ENCODE peak calls at places on chromosomes 13 and 19, in ten cellular contexts. One of them, this sample, is unnamed.

GRCh38 chr19:41932259-41933130 is 4.2 kb upstream of the ERFL start:
- DNase-seq in AG10803: no peak
- DNase-seq in memory B cell: no peak
- DNase-seq in stimulated activated naive B cell treated with anti-CD40 and anti-IgM and Interleukin-4, amounts not matched to agents 10 μg/mL and 1 μg/mL and 100 μg/mL, for 72 hours: no peak
- DNase-seq in activated CD4-positive, alpha-beta T cell treated with anti-CD3 and anti-CD28 coated beads, Interleukin-2, amount 50 U/mL, for 1 hour: no peak
- DNase-seq in stimulated activated CD4-positive, alpha-beta T cell treated with anti-CD3 and anti-CD28 coated beads, TNF-alpha, amount 100 ng/mL, for 48 hours: no peak
- DNase-seq in transverse colon: no peak
- DNase-seq in cardiac muscle cell: no peak
- DNase-seq in B cell: no peak
- DNase-seq in fibroblast of gingiva: no peak
- DNase-seq in this sample: no peak

GRCh38 chr13:97491452-97491851 is 57.5 kb downstream of the RAP2A start:
- DNase-seq in memory B cell: no peak
- DNase-seq in stimulated activated CD4-positive, alpha-beta T cell treated with anti-CD3 and anti-CD28 coated beads, TNF-alpha, amount 100 ng/mL, for 48 hours: no peak
- DNase-seq in cardiac muscle cell: no peak
- DNase-seq in AG10803: no peak
- DNase-seq in transverse colon: no peak
- DNase-seq in fibroblast of gingiva: no peak
- DNase-seq in stimulated activated naive B cell treated with anti-CD40 and anti-IgM and Interleukin-4, amounts not matched to agents 10 μg/mL and 1 μg/mL and 100 μg/mL, for 72 hours: no peak
- DNase-seq in B cell: no peak
- DNase-seq in activated CD4-positive, alpha-beta T cell treated with anti-CD3 and anti-CD28 coated beads, Interleukin-2, amount 50 U/mL, for 1 hour: no peak
- DNase-seq in this sample: no peak

GRCh38 chr13:78317030-78317429 is 286.3 kb downstream of the POU4F1 start:
- DNase-seq in fibroblast of gingiva: no peak
- DNase-seq in stimulated activated naive B cell treated with anti-CD40 and anti-IgM and Interleukin-4, amounts not matched to agents 10 μg/mL and 1 μg/mL and 100 μg/mL, for 72 hours: no peak
- DNase-seq in AG10803: no peak
- DNase-seq in activated CD4-positive, alpha-beta T cell treated with anti-CD3 and anti-CD28 coated beads, Interleukin-2, amount 50 U/mL, for 1 hour: no peak
- DNase-seq in transverse colon: no peak
- DNase-seq in B cell: no peak
- DNase-seq in memory B cell: no peak
- DNase-seq in stimulated activated CD4-positive, alpha-beta T cell treated with anti-CD3 and anti-CD28 coated beads, TNF-alpha, amount 100 ng/mL, for 48 hours: no peak
- DNase-seq in cardiac muscle cell: peak; percentile 22
- DNase-seq in this sample: no peak

GRCh38 chr19:33393286-33394005 is 19.9 kb downstream of the CEBPG start:
- DNase-seq in transverse colon: no peak
- DNase-seq in AG10803: no peak
- DNase-seq in stimulated activated CD4-positive, alpha-beta T cell treated with anti-CD3 and anti-CD28 coated beads, TNF-alpha, amount 100 ng/mL, for 48 hours: no peak
- DNase-seq in stimulated activated naive B cell treated with anti-CD40 and anti-IgM and Interleukin-4, amounts not matched to agents 10 μg/mL and 1 μg/mL and 100 μg/mL, for 72 hours: no peak
- DNase-seq in cardiac muscle cell: no peak
- DNase-seq in memory B cell: no peak
- DNase-seq in B cell: peak; percentile 48
- DNase-seq in fibroblast of gingiva: no peak
- DNase-seq in activated CD4-positive, alpha-beta T cell treated with anti-CD3 and anti-CD28 coated beads, Interleukin-2, amount 50 U/mL, for 1 hour: no peak
- DNase-seq in this sample: no peak

GRCh38 chr13:76012091-76012721 is 376.1 kb downstream of the LMO7 start:
- DNase-seq in stimulated activated naive B cell treated with anti-CD40 and anti-IgM and Interleukin-4, amounts not matched to agents 10 μg/mL and 1 μg/mL and 100 μg/mL, for 72 hours: no peak
- DNase-seq in stimulated activated CD4-positive, alpha-beta T cell treated with anti-CD3 and anti-CD28 coated beads, TNF-alpha, amount 100 ng/mL, for 48 hours: no peak
- DNase-seq in memory B cell: no peak
- DNase-seq in fibroblast of gingiva: peak; percentile 6
- DNase-seq in transverse colon: no peak
- DNase-seq in AG10803: peak; percentile 45
- DNase-seq in activated CD4-positive, alpha-beta T cell treated with anti-CD3 and anti-CD28 coated beads, Interleukin-2, amount 50 U/mL, for 1 hour: no peak
- DNase-seq in B cell: no peak
- DNase-seq in cardiac muscle cell: no peak
- DNase-seq in this sample: no peak

GRCh38 chr13:27925220-27925991 is 5.6 kb downstream of the PDX1 start:
- DNase-seq in AG10803: no peak
- DNase-seq in memory B cell: no peak
- DNase-seq in fibroblast of gingiva: no peak
- DNase-seq in activated CD4-positive, alpha-beta T cell treated with anti-CD3 and anti-CD28 coated beads, Interleukin-2, amount 50 U/mL, for 1 hour: no peak
- DNase-seq in stimulated activated naive B cell treated with anti-CD40 and anti-IgM and Interleukin-4, amounts not matched to agents 10 μg/mL and 1 μg/mL and 100 μg/mL, for 72 hours: no peak
- DNase-seq in cardiac muscle cell: no peak
- DNase-seq in B cell: no peak
- DNase-seq in transverse colon: no peak
- DNase-seq in stimulated activated CD4-positive, alpha-beta T cell treated with anti-CD3 and anti-CD28 coated beads, TNF-alpha, amount 100 ng/mL, for 48 hours: no peak
- DNase-seq in this sample: no peak

GRCh38 chr19:12723643-12724426 is at the start of gene TNPO2:
- DNase-seq in AG10803: peak; percentile 46
- DNase-seq in cardiac muscle cell: peak; percentile 83
- DNase-seq in stimulated activated CD4-positive, alpha-beta T cell treated with anti-CD3 and anti-CD28 coated beads, TNF-alpha, amount 100 ng/mL, for 48 hours: peak; percentile 73
- DNase-seq in stimulated activated naive B cell treated with anti-CD40 and anti-IgM and Interleukin-4, amounts not matched to agents 10 μg/mL and 1 μg/mL and 100 μg/mL, for 72 hours: peak; percentile 53
- DNase-seq in activated CD4-positive, alpha-beta T cell treated with anti-CD3 and anti-CD28 coated beads, Interleukin-2, amount 50 U/mL, for 1 hour: peak; percentile 60
- DNase-seq in fibroblast of gingiva: peak; percentile 42
- DNase-seq in transverse colon: peak; percentile 69
- DNase-seq in memory B cell: peak; percentile 63
- DNase-seq in B cell: peak; percentile 79
- DNase-seq in this sample: peak; percentile 82

GRCh38 chr19:30228113-30228725 is 144.0 kb upstream of the ZNF536 start:
- DNase-seq in fibroblast of gingiva: no peak
- DNase-seq in B cell: peak; percentile 47
- DNase-seq in stimulated activated CD4-positive, alpha-beta T cell treated with anti-CD3 and anti-CD28 coated beads, TNF-alpha, amount 100 ng/mL, for 48 hours: no peak
- DNase-seq in stimulated activated naive B cell treated with anti-CD40 and anti-IgM and Interleukin-4, amounts not matched to agents 10 μg/mL and 1 μg/mL and 100 μg/mL, for 72 hours: no peak
- DNase-seq in activated CD4-positive, alpha-beta T cell treated with anti-CD3 and anti-CD28 coated beads, Interleukin-2, amount 50 U/mL, for 1 hour: no peak
- DNase-seq in transverse colon: peak; percentile 13
- DNase-seq in cardiac muscle cell: no peak
- DNase-seq in memory B cell: no peak
- DNase-seq in AG10803: no peak
- DNase-seq in this sample: no peak

GRCh38 chr13:39656325-39656677 is 839 bp downstream of the COG6 start:
- DNase-seq in stimulated activated CD4-positive, alpha-beta T cell treated with anti-CD3 and anti-CD28 coated beads, TNF-alpha, amount 100 ng/mL, for 48 hours: no peak
- DNase-seq in cardiac muscle cell: no peak
- DNase-seq in transverse colon: no peak
- DNase-seq in AG10803: no peak
- DNase-seq in B cell: no peak
- DNase-seq in fibroblast of gingiva: no peak
- DNase-seq in stimulated activated naive B cell treated with anti-CD40 and anti-IgM and Interleukin-4, amounts not matched to agents 10 μg/mL and 1 μg/mL and 100 μg/mL, for 72 hours: no peak
- DNase-seq in activated CD4-positive, alpha-beta T cell treated with anti-CD3 and anti-CD28 coated beads, Interleukin-2, amount 50 U/mL, for 1 hour: no peak
- DNase-seq in memory B cell: no peak
- DNase-seq in this sample: peak; percentile 13

GRCh38 chr19:4453232-4454179 is 4.1 kb downstream of the UBXN6 start:
- DNase-seq in AG10803: no peak
- DNase-seq in transverse colon: no peak
- DNase-seq in B cell: peak; percentile 29
- DNase-seq in activated CD4-positive, alpha-beta T cell treated with anti-CD3 and anti-CD28 coated beads, Interleukin-2, amount 50 U/mL, for 1 hour: no peak
- DNase-seq in cardiac muscle cell: no peak
- DNase-seq in stimulated activated naive B cell treated with anti-CD40 and anti-IgM and Interleukin-4, amounts not matched to agents 10 μg/mL and 1 μg/mL and 100 μg/mL, for 72 hours: no peak
- DNase-seq in memory B cell: no peak
- DNase-seq in fibroblast of gingiva: no peak
- DNase-seq in stimulated activated CD4-positive, alpha-beta T cell treated with anti-CD3 and anti-CD28 coated beads, TNF-alpha, amount 100 ng/mL, for 48 hours: no peak
- DNase-seq in this sample: no peak

GRCh38 chr13:66353664-66354063 is 876.5 kb downstream of the PCDH9 start:
- DNase-seq in stimulated activated CD4-positive, alpha-beta T cell treated with anti-CD3 and anti-CD28 coated beads, TNF-alpha, amount 100 ng/mL, for 48 hours: no peak
- DNase-seq in fibroblast of gingiva: no peak
- DNase-seq in AG10803: no peak
- DNase-seq in memory B cell: no peak
- DNase-seq in cardiac muscle cell: no peak
- DNase-seq in transverse colon: no peak
- DNase-seq in B cell: no peak
- DNase-seq in stimulated activated naive B cell treated with anti-CD40 and anti-IgM and Interleukin-4, amounts not matched to agents 10 μg/mL and 1 μg/mL and 100 μg/mL, for 72 hours: no peak
- DNase-seq in activated CD4-positive, alpha-beta T cell treated with anti-CD3 and anti-CD28 coated beads, Interleukin-2, amount 50 U/mL, for 1 hour: no peak
- DNase-seq in this sample: no peak

GRCh38 chr19:1577929-1578618 is 9.9 kb upstream of the MEX3D start:
- DNase-seq in B cell: no peak
- DNase-seq in AG10803: no peak
- DNase-seq in cardiac muscle cell: no peak
- DNase-seq in stimulated activated CD4-positive, alpha-beta T cell treated with anti-CD3 and anti-CD28 coated beads, TNF-alpha, amount 100 ng/mL, for 48 hours: no peak
- DNase-seq in fibroblast of gingiva: no peak
- DNase-seq in stimulated activated naive B cell treated with anti-CD40 and anti-IgM and Interleukin-4, amounts not matched to agents 10 μg/mL and 1 μg/mL and 100 μg/mL, for 72 hours: no peak
- DNase-seq in transverse colon: no peak
- DNase-seq in activated CD4-positive, alpha-beta T cell treated with anti-CD3 and anti-CD28 coated beads, Interleukin-2, amount 50 U/mL, for 1 hour: no peak
- DNase-seq in memory B cell: no peak
- DNase-seq in this sample: no peak

GRCh38 chr13:47049276-47049989 is 152.6 kb upstream of the HTR2A start:
- DNase-seq in activated CD4-positive, alpha-beta T cell treated with anti-CD3 and anti-CD28 coated beads, Interleukin-2, amount 50 U/mL, for 1 hour: no peak
- DNase-seq in memory B cell: no peak
- DNase-seq in stimulated activated naive B cell treated with anti-CD40 and anti-IgM and Interleukin-4, amounts not matched to agents 10 μg/mL and 1 μg/mL and 100 μg/mL, for 72 hours: no peak
- DNase-seq in AG10803: no peak
- DNase-seq in cardiac muscle cell: no peak
- DNase-seq in fibroblast of gingiva: peak; percentile 55
- DNase-seq in stimulated activated CD4-positive, alpha-beta T cell treated with anti-CD3 and anti-CD28 coated beads, TNF-alpha, amount 100 ng/mL, for 48 hours: no peak
- DNase-seq in B cell: no peak
- DNase-seq in transverse colon: no peak
- DNase-seq in this sample: no peak

GRCh38 chr13:34452831-34453230 is 489.2 kb upstream of the NBEA start:
- DNase-seq in stimulated activated CD4-positive, alpha-beta T cell treated with anti-CD3 and anti-CD28 coated beads, TNF-alpha, amount 100 ng/mL, for 48 hours: no peak
- DNase-seq in cardiac muscle cell: no peak
- DNase-seq in transverse colon: no peak
- DNase-seq in B cell: no peak
- DNase-seq in stimulated activated naive B cell treated with anti-CD40 and anti-IgM and Interleukin-4, amounts not matched to agents 10 μg/mL and 1 μg/mL and 100 μg/mL, for 72 hours: no peak
- DNase-seq in AG10803: no peak
- DNase-seq in memory B cell: no peak
- DNase-seq in activated CD4-positive, alpha-beta T cell treated with anti-CD3 and anti-CD28 coated beads, Interleukin-2, amount 50 U/mL, for 1 hour: no peak
- DNase-seq in fibroblast of gingiva: no peak
- DNase-seq in this sample: no peak

GRCh38 chr19:4539697-4540581 is at the start of gene LRG1:
- DNase-seq in stimulated activated naive B cell treated with anti-CD40 and anti-IgM and Interleukin-4, amounts not matched to agents 10 μg/mL and 1 μg/mL and 100 μg/mL, for 72 hours: no peak
- DNase-seq in AG10803: no peak
- DNase-seq in activated CD4-positive, alpha-beta T cell treated with anti-CD3 and anti-CD28 coated beads, Interleukin-2, amount 50 U/mL, for 1 hour: no peak
- DNase-seq in B cell: no peak
- DNase-seq in stimulated activated CD4-positive, alpha-beta T cell treated with anti-CD3 and anti-CD28 coated beads, TNF-alpha, amount 100 ng/mL, for 48 hours: no peak
- DNase-seq in memory B cell: no peak
- DNase-seq in cardiac muscle cell: no peak
- DNase-seq in transverse colon: peak; percentile 88
- DNase-seq in fibroblast of gingiva: no peak
- DNase-seq in this sample: peak; percentile 50

GRCh38 chr19:52648336-52648990 is 10.3 kb upstream of the ZNF83 start:
- DNase-seq in stimulated activated naive B cell treated with anti-CD40 and anti-IgM and Interleukin-4, amounts not matched to agents 10 μg/mL and 1 μg/mL and 100 μg/mL, for 72 hours: no peak
- DNase-seq in transverse colon: no peak
- DNase-seq in activated CD4-positive, alpha-beta T cell treated with anti-CD3 and anti-CD28 coated beads, Interleukin-2, amount 50 U/mL, for 1 hour: no peak
- DNase-seq in fibroblast of gingiva: peak; percentile 3
- DNase-seq in memory B cell: no peak
- DNase-seq in stimulated activated CD4-positive, alpha-beta T cell treated with anti-CD3 and anti-CD28 coated beads, TNF-alpha, amount 100 ng/mL, for 48 hours: no peak
- DNase-seq in cardiac muscle cell: no peak
- DNase-seq in AG10803: peak; percentile 48
- DNase-seq in B cell: no peak
- DNase-seq in this sample: no peak